ENCODE peak calls at places on chromosome 1, in six cellular contexts. O is amniotic stem cell, L is cardiac fibroblast, G is Panc1, H is COR-L47, J is NCI-H2081. W is an unnamed sample.

GRCh38 chr1:246491551-246492053 is 15.5 kb downstream of the SMYD3 start:
- DNase-seq in O (no peak), L (no peak), G (no peak), H (no peak), J (no peak), W (no peak)

GRCh38 chr1:30975217-30975616 is 66.7 kb upstream of the SDC3 start:
- DNase-seq in O (no peak), L (no peak), G (no peak), H (no peak), J (no peak), W (no peak)

GRCh38 chr1:39886757-39887231 is 3.5 kb upstream of the TRIT1 start:
- DNase-seq in O (no peak), L (peak; percentile 18), G (no peak), H (peak; percentile 28), J (no peak), W (no peak)

GRCh38 chr1:235090406-235091069 is 38.1 kb downstream of the TOMM20 start:
- DNase-seq in O (no peak), L (no peak), G (no peak), H (no peak), J (no peak), W (no peak)

GRCh38 chr1:6224733-6225132 is 11.0 kb downstream of the ICMT start:
- DNase-seq in O (no peak), L (no peak), G (no peak), H (no peak), J (no peak), W (no peak)

GRCh38 chr1:246632584-246633168 is 66.4 kb downstream of the CNST start:
- DNase-seq in O (peak; percentile 46), L (peak; percentile 76), G (no peak), H (no peak), J (no peak), W (no peak)

GRCh38 chr1:151061012-151061401 is 810 bp downstream of the MLLT11 start:
- DNase-seq in O (no peak), L (peak; percentile 31), G (no peak), H (peak; percentile 42), J (peak; percentile 76), W (peak; percentile 53)

GRCh38 chr1:202810615-202811295 is at the start of gene PCAT6:
- DNase-seq in O (peak; percentile 94), L (peak; percentile 96), G (peak; percentile 58), H (peak; percentile 94), J (peak; percentile 97), W (peak; percentile 97)

GRCh38 chr1:87644500-87645245 is 316.0 kb downstream of the LMO4 start:
- DNase-seq in O (no peak), L (peak; percentile 62), G (no peak), H (no peak), J (no peak), W (peak; percentile 3)

GRCh38 chr1:162062542-162063015 is 6.9 kb upstream of the NOS1AP start:
- DNase-seq in O (no peak), L (no peak), G (no peak), H (no peak), J (peak; percentile 70), W (no peak)

GRCh38 chr1:227938911-227939790 is 8.6 kb downstream of the WNT9A start:
- DNase-seq in O (no peak), L (no peak), G (no peak), H (no peak), J (no peak), W (no peak)

W was measured in NCI-H345.